ENCODE peak calls at places on chromosomes 2 and 18, in four cellular contexts. One of them, this sample, is unnamed.

GRCh38 chr18:21321711-21322110 is 79.7 kb downstream of the GREB1L start:
- DNase-seq in effector memory CD4-positive, alpha-beta T cell: no peak
- DNase-seq in esophagus squamous epithelium: no peak
- DNase-seq in A549: no peak
- DNase-seq in this sample: no peak

GRCh38 chr2:182229288-182229687 is 197.5 kb downstream of the PDE1A start:
- DNase-seq in A549: no peak
- DNase-seq in esophagus squamous epithelium: no peak
- DNase-seq in effector memory CD4-positive, alpha-beta T cell: no peak
- DNase-seq in this sample: no peak

GRCh38 chr18:50523165-50523564 is 36.7 kb upstream of the MAPK4 start:
- DNase-seq in A549: no peak
- DNase-seq in effector memory CD4-positive, alpha-beta T cell: no peak
- DNase-seq in esophagus squamous epithelium: no peak
- DNase-seq in this sample: no peak

GRCh38 chr2:191171291-191171690 is 20.5 kb upstream of the STAT4 start:
- DNase-seq in esophagus squamous epithelium: no peak
- DNase-seq in A549: no peak
- DNase-seq in effector memory CD4-positive, alpha-beta T cell: no peak
- DNase-seq in this sample: no peak

GRCh38 chr2:233209117-233209977 is 42.1 kb upstream of the ATG16L1 start:
- DNase-seq in effector memory CD4-positive, alpha-beta T cell: no peak
- DNase-seq in esophagus squamous epithelium: no peak
- DNase-seq in A549: peak; percentile 28
- DNase-seq in this sample: no peak

GRCh38 chr2:117470311-117471095 is 344.0 kb upstream of the DDX18 start:
- DNase-seq in A549: no peak
- DNase-seq in effector memory CD4-positive, alpha-beta T cell: no peak
- DNase-seq in esophagus squamous epithelium: no peak
- DNase-seq in this sample: no peak

GRCh38 chr2:173652311-173652710 is 297.6 kb downstream of the CDCA7 start:
- DNase-seq in esophagus squamous epithelium: no peak
- DNase-seq in A549: peak; percentile 60
- DNase-seq in effector memory CD4-positive, alpha-beta T cell: no peak
- DNase-seq in this sample: no peak

GRCh38 chr18:13615432-13615861 is 110.9 kb downstream of the FAM210A start:
- DNase-seq in effector memory CD4-positive, alpha-beta T cell: no peak
- DNase-seq in A549: no peak
- DNase-seq in esophagus squamous epithelium: no peak
- DNase-seq in this sample: no peak

GRCh38 chr18:55229682-55230081 is 270.4 kb upstream of the CCDC68 start:
- DNase-seq in esophagus squamous epithelium: no peak
- DNase-seq in A549: no peak
- DNase-seq in effector memory CD4-positive, alpha-beta T cell: no peak
- DNase-seq in this sample: no peak

GRCh38 chr2:148876190-148876588 is 1.2 kb downstream of the KIF5C start:
- DNase-seq in A549: no peak
- DNase-seq in effector memory CD4-positive, alpha-beta T cell: peak; percentile 4
- DNase-seq in esophagus squamous epithelium: no peak
- DNase-seq in this sample: no peak
- H3K4me3 ChIP-seq in A549: peak overlapping the region; percentile 59
- H3K4me3 ChIP-seq in effector memory CD4-positive, alpha-beta T cell: peak overlapping the region; percentile 71
- H3K4me3 ChIP-seq in esophagus squamous epithelium: peak overlapping the region; percentile 70
- H3K4me3 ChIP-seq in this sample: peak overlapping the region; percentile 74

GRCh38 chr2:75616933-75617332 is 29.6 kb upstream of the MRPL19 start:
- DNase-seq in effector memory CD4-positive, alpha-beta T cell: no peak
- DNase-seq in A549: no peak
- DNase-seq in esophagus squamous epithelium: no peak
- DNase-seq in this sample: no peak

GRCh38 chr2:75622500-75622899 is 24.1 kb upstream of the MRPL19 start:
- DNase-seq in esophagus squamous epithelium: no peak
- DNase-seq in A549: no peak
- DNase-seq in effector memory CD4-positive, alpha-beta T cell: no peak
- DNase-seq in this sample: no peak

GRCh38 chr2:75622929-75623328 is 23.7 kb upstream of the MRPL19 start:
- DNase-seq in A549: no peak
- DNase-seq in esophagus squamous epithelium: no peak
- DNase-seq in effector memory CD4-positive, alpha-beta T cell: no peak
- DNase-seq in this sample: no peak

GRCh38 chr2:75619992-75620740 is 26.4 kb upstream of the MRPL19 start:
- DNase-seq in effector memory CD4-positive, alpha-beta T cell: no peak
- DNase-seq in esophagus squamous epithelium: no peak
- DNase-seq in A549: no peak
- DNase-seq in this sample: no peak

DNA sequence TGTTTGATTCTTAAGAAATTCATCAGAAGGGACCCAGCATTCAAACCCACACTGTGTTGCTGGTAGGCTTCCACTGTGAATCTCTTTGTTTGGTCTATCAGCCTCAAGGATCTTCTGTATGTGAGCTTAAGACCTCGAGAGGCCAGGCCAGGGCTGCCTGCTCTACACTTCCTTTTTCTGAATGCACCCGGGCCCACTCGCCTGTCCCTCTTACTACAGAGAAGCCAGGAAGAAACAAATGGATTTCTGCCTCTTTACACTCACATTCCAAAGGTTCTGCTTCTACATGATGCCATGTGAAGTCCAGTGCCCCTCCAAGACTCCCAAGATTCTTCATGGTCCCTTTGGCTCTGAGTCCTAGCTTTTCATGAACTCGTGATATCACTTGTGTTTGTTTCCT is 25.4 kb upstream of the MRPL19 start:
- DNase-seq in esophagus squamous epithelium: no peak
- DNase-seq in effector memory CD4-positive, alpha-beta T cell: no peak
- DNase-seq in A549: no peak
- DNase-seq in this sample: no peak
- H3K4me1 ChIP-seq in esophagus squamous epithelium: no peaks in the 10 kb centered on the region
- H3K4me1 ChIP-seq in effector memory CD4-positive, alpha-beta T cell: no peaks in the 10 kb centered on the region
- H3K4me1 ChIP-seq in A549: no peaks in the 10 kb centered on the region
- H3K4me1 ChIP-seq in this sample: no peaks in the 10 kb centered on the region

DNA sequence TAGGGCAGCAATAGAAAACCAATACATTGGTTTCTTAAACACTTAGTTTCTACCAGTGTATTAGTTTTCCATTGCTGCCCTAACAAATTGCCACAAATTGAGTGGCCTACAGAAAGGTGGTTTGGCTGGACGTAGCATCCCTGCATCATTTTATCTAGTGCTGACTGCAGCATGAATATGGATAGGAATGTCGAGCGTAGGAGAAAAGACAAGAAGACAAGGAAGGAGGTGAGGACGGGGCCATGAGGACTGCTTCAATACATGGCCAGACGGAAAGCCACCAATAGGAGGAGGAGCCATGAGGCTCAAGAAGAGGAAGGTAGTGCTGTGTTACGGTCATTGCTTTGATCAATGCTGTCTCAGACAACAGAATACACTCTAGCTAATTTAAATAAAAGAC is 154.5 kb upstream of the NDUFV2 start:
- DNase-seq in effector memory CD4-positive, alpha-beta T cell: no peak
- DNase-seq in esophagus squamous epithelium: no peak
- DNase-seq in A549: no peak
- DNase-seq in this sample: no peak
- H3K27ac ChIP-seq in effector memory CD4-positive, alpha-beta T cell: no peak overlapping the region
- H3K27ac ChIP-seq in esophagus squamous epithelium: peak overlapping the region; percentile 14
- H3K27ac ChIP-seq in A549: peak overlapping the region; percentile 91
- H3K27ac ChIP-seq in this sample: no peak overlapping the region

GRCh38 chr2:237421542-237422047 is 7.6 kb upstream of the COL6A3 start:
- DNase-seq in esophagus squamous epithelium: no peak
- DNase-seq in effector memory CD4-positive, alpha-beta T cell: peak; percentile 49
- DNase-seq in A549: peak; percentile 71
- DNase-seq in this sample: no peak
- H3K4me3 ChIP-seq in esophagus squamous epithelium: peak overlapping the region; percentile 39
- H3K4me3 ChIP-seq in effector memory CD4-positive, alpha-beta T cell: peak overlapping the region; percentile 6
- H3K4me3 ChIP-seq in A549: peak overlapping the region; percentile 22
- H3K4me3 ChIP-seq in this sample: peak overlapping the region; percentile 66

GRCh38 chr2:136215449-136215848 is 97.5 kb upstream of the CXCR4 start:
- DNase-seq in esophagus squamous epithelium: no peak
- DNase-seq in effector memory CD4-positive, alpha-beta T cell: no peak
- DNase-seq in A549: no peak
- DNase-seq in this sample: no peak
- H3K4me1 ChIP-seq in esophagus squamous epithelium: no peaks in the 10 kb centered on the region
- H3K4me1 ChIP-seq in effector memory CD4-positive, alpha-beta T cell: peaks cover 15% of the 10 kb centered on the region
- H3K4me1 ChIP-seq in A549: no peaks in the 10 kb centered on the region
- H3K4me1 ChIP-seq in this sample: no peaks in the 10 kb centered on the region

GRCh38 chr18:48826806-48827205 is 124.0 kb downstream of the SMAD7 start:
- DNase-seq in effector memory CD4-positive, alpha-beta T cell: no peak
- DNase-seq in A549: no peak
- DNase-seq in esophagus squamous epithelium: no peak
- DNase-seq in this sample: no peak

GRCh38 chr18:48827321-48828200 is 123.2 kb downstream of the SMAD7 start:
- DNase-seq in esophagus squamous epithelium: no peak
- DNase-seq in effector memory CD4-positive, alpha-beta T cell: no peak
- DNase-seq in A549: no peak
- DNase-seq in this sample: no peak

GRCh38 chr18:48828201-48828580 is 122.6 kb downstream of the SMAD7 start:
- DNase-seq in A549: no peak
- DNase-seq in effector memory CD4-positive, alpha-beta T cell: no peak
- DNase-seq in esophagus squamous epithelium: no peak
- DNase-seq in this sample: no peak

GRCh38 chr18:48829443-48830149 is 121.2 kb downstream of the SMAD7 start:
- DNase-seq in A549: no peak
- DNase-seq in effector memory CD4-positive, alpha-beta T cell: no peak
- DNase-seq in esophagus squamous epithelium: no peak
- DNase-seq in this sample: no peak

GRCh38 chr18:48828713-48829442 is 121.9 kb downstream of the SMAD7 start:
- DNase-seq in A549: no peak
- DNase-seq in esophagus squamous epithelium: no peak
- DNase-seq in effector memory CD4-positive, alpha-beta T cell: no peak
- DNase-seq in this sample: no peak
- H3K27ac ChIP-seq in A549: peak overlapping the region; percentile 28
- H3K27ac ChIP-seq in esophagus squamous epithelium: peak overlapping the region; percentile 56
- H3K27ac ChIP-seq in effector memory CD4-positive, alpha-beta T cell: no peak overlapping the region
- H3K27ac ChIP-seq in this sample: peak overlapping the region; percentile 82

GRCh38 chr2:174761837-174762236 is 2.4 kb downstream of the CHRNA1 start:
- DNase-seq in effector memory CD4-positive, alpha-beta T cell: no peak
- DNase-seq in esophagus squamous epithelium: no peak
- DNase-seq in A549: no peak
- DNase-seq in this sample: no peak
- H3K4me3 ChIP-seq in effector memory CD4-positive, alpha-beta T cell: no peak overlapping the region
- H3K4me3 ChIP-seq in esophagus squamous epithelium: no peak overlapping the region
- H3K4me3 ChIP-seq in A549: no peak overlapping the region
- H3K4me3 ChIP-seq in this sample: no peak overlapping the region

This sample was measured in thoracic aorta.